ENCODE peak calls at places on chromosomes 5 and 9, in seven cellular contexts. B, N, E, Q, Z, W and K are unnamed samples.
A peak's percentile ranks its signal among the peaks of the same experiment; 100 is the strongest.

GRCh38 chr5:149651686-149652085 is 70.4 kb downstream of the ARHGEF37 start:
- DNase-seq in E (no peak), N (peak; percentile 7), W (no peak), Q (no peak), Z (no peak), B (no peak), K (no peak)

GRCh38 chr9:121944741-121945191 is 148.3 kb downstream of the TTLL11 start:
- DNase-seq in N (no peak), E (no peak), Q (peak; percentile 59), Z (no peak), W (no peak), B (no peak), K (no peak)

GRCh38 chr9:87708989-87709706 is 16.8 kb upstream of the CTSL start:
- DNase-seq in E (no peak), N (no peak), B (no peak), W (no peak), Z (no peak), Q (no peak), K (no peak)

GRCh38 chr9:24832307-24832706 is 286.6 kb upstream of the IZUMO3 start:
- DNase-seq in Q (no peak), Z (no peak), E (no peak), W (no peak), B (no peak), N (no peak), K (peak; percentile 13)

GRCh38 chr5:1078851-1079250 is 33.0 kb downstream of the SLC12A7 start:
- DNase-seq in Z (no peak), Q (no peak), B (no peak), E (no peak), W (no peak), N (no peak), K (no peak)

GRCh38 chr9:21550392-21550791 is 68.3 kb upstream of the IFNE start:
- DNase-seq in Q (peak; percentile 18), E (no peak), W (no peak), Z (no peak), N (no peak), B (no peak), K (no peak)

GRCh38 chr5:159650803-159651202 is 265.5 kb upstream of the ADRA1B start:
- DNase-seq in Z (no peak), Q (no peak), W (no peak), E (no peak), N (no peak), B (no peak), K (no peak)

GRCh38 chr5:14105717-14106435 is 37.3 kb upstream of the TRIO start:
- DNase-seq in E (no peak), Q (peak; percentile 73), N (no peak), Z (no peak), W (no peak), B (peak; percentile 46), K (peak; percentile 18)

GRCh38 chr9:93642961-93643360 is 66.6 kb downstream of the PHF2 start:
- DNase-seq in B (no peak), E (no peak), Q (peak; percentile 63), W (no peak), N (peak; percentile 15), Z (no peak), K (no peak)

GRCh38 chr9:104485014-104485413 is 19.0 kb upstream of the OR13F1 start:
- DNase-seq in Q (no peak), Z (no peak), N (no peak), B (no peak), E (no peak), W (no peak), K (no peak)

GRCh38 chr9:101736723-101737122 is 1.7 kb downstream of the GRIN3A start:
- DNase-seq in B (no peak), E (no peak), Q (no peak), N (no peak), Z (no peak), W (no peak), K (peak; percentile 72)

GRCh38 chr9:136453326-136453725 is 13.7 kb upstream of the INPP5E start:
- DNase-seq in B (no peak), N (no peak), Z (no peak), Q (no peak), W (no peak), E (no peak), K (no peak)
- H3K36me3 ChIP-seq in B (no peaks in the 10 kb centered on the region), N (peaks cover 90% of the 10 kb centered on the region), Z (peaks cover 56% of the 10 kb centered on the region), Q (peaks cover 40% of the 10 kb centered on the region), W (peaks cover 74% of the 10 kb centered on the region), E (peaks cover 87% of the 10 kb centered on the region), K (no peaks in the 10 kb centered on the region)

GRCh38 chr5:180238631-180239030 is 29.6 kb upstream of the RASGEF1C start:
- DNase-seq in Z (no peak), N (no peak), B (no peak), Q (no peak), E (no peak), W (no peak), K (no peak)
- H3K9me3 ChIP-seq in Z (no peaks in the 10 kb centered on the region), N (no peaks in the 10 kb centered on the region), B (no peaks in the 10 kb centered on the region), Q (no peaks in the 10 kb centered on the region), E (no peaks in the 10 kb centered on the region), W (no peaks in the 10 kb centered on the region), K (no peaks in the 10 kb centered on the region)

GRCh38 chr9:72442212-72442607 is 77.2 kb upstream of the ZFAND5 start:
- DNase-seq in Q (peak; percentile 53), B (no peak), W (no peak), N (no peak), Z (no peak), E (no peak), K (peak; percentile 71)

GRCh38 chr9:72440383-72440782 is 75.4 kb upstream of the ZFAND5 start:
- DNase-seq in W (no peak), E (no peak), Z (no peak), N (no peak), B (no peak), Q (no peak), K (no peak)

GRCh38 chr9:72444436-72444835 is 77.0 kb upstream of the TMC1 start:
- DNase-seq in E (no peak), B (no peak), W (no peak), N (no peak), Z (no peak), Q (no peak), K (no peak)

GRCh38 chr9:72443855-72444254 is 77.6 kb upstream of the TMC1 start:
- DNase-seq in Q (no peak), N (no peak), Z (no peak), W (no peak), B (no peak), E (no peak), K (no peak)

GRCh38 chr9:72441296-72442211 is 76.5 kb upstream of the ZFAND5 start:
- DNase-seq in W (no peak), E (no peak), Z (no peak), Q (no peak), N (no peak), B (no peak), K (no peak)
- H3K4me1 ChIP-seq in W (peaks cover 7% of the 10 kb centered on the region), E (no peaks in the 10 kb centered on the region), Z (peaks cover 10% of the 10 kb centered on the region), Q (peaks cover 14% of the 10 kb centered on the region), N (no peaks in the 10 kb centered on the region), B (no peaks in the 10 kb centered on the region), K (peaks cover 15% of the 10 kb centered on the region)

DNA sequence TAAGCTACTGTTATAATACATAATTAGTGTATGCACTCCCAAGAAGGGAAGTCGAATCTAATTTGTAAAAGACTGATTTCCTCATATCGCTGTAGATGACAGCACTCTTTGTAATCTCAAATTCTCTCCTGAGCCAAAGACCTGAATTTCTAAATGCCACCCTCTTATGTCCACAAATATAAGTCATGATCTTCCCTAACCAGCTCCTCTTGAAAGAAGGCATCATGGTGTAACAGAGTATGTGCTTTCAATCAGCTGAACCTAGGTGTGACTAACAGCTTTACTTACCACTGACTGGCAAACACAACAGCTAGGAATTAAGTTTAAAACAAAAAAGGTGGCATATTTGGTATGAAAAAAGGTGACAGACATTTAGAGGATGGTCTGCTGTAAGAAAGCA is 34.0 kb upstream of the CTNNAL1 start:
- DNase-seq in W (no peak), Z (no peak), E (no peak), Q (no peak), N (no peak), B (no peak), K (no peak)
- H3K36me3 ChIP-seq in W (peaks cover 45% of the 10 kb centered on the region), Z (peaks cover 14% of the 10 kb centered on the region), E (peaks cover 93% of the 10 kb centered on the region), Q (peaks cover 5% of the 10 kb centered on the region), N (peaks cover 70% of the 10 kb centered on the region), B (no peaks in the 10 kb centered on the region), K (no peaks in the 10 kb centered on the region)